ENCODE peak calls at places on chromosomes 16 and 17, in seven cellular contexts. M is small intestine; T is epithelial cell of prostate; Q is A549; J is astrocyte of the spinal cord; P is CD4-positive, CD25-positive, alpha-beta regulatory T cell; W is germinal center. H is an unnamed sample.

GRCh38 chr17:82014432-82014831 is 8.2 kb downstream of the CENPX start:
- DNase-seq in M (peak; percentile 18), T (no peak), Q (no peak), J (no peak), P (no peak), W (no peak), H (no peak)

GRCh38 chr17:37438141-37438540 is 31.5 kb downstream of the TADA2A start:
- DNase-seq in M (no peak), T (no peak), Q (peak; percentile 26), J (no peak), P (no peak), W (no peak), H (no peak)

GRCh38 chr17:81537343-81537855 is 9.2 kb downstream of the FSCN2 start:
- DNase-seq in M (peak; percentile 68), T (no peak), Q (peak; percentile 67), J (no peak), P (no peak), W (peak; percentile 64), H (no peak)

GRCh38 chr16:85863384-85863774 is 35.6 kb upstream of the IRF8 start:
- DNase-seq in M (no peak), T (no peak), Q (no peak), J (no peak), P (no peak), W (no peak), H (no peak)

GRCh38 chr16:67461600-67462278 is 19.2 kb downstream of the ATP6V0D1 start:
- DNase-seq in M (peak; percentile 100), T (no peak), Q (no peak), J (no peak), P (no peak), W (no peak), H (peak; percentile 76)

GRCh38 chr17:31492880-31493655 is 101.6 kb downstream of the RAB11FIP4 start:
- DNase-seq in M (no peak), T (no peak), Q (no peak), J (no peak), P (peak; percentile 35), W (peak; percentile 64), H (peak; percentile 66)

GRCh38 chr16:897701-898100 is 73.1 kb downstream of the LMF1 start:
- DNase-seq in M (no peak), T (no peak), Q (no peak), J (no peak), P (no peak), W (no peak), H (no peak)

GRCh38 chr17:64984776-64985521 is 65.7 kb upstream of the LRRC37A3 start:
- DNase-seq in M (no peak), T (peak; percentile 68), Q (peak; percentile 75), J (no peak), P (peak; percentile 58), W (no peak), H (no peak)

GRCh38 chr17:60534010-60534555 is 8.0 kb upstream of the APPBP2 start:
- DNase-seq in M (no peak), T (no peak), Q (no peak), J (no peak), P (no peak), W (no peak), H (no peak)

GRCh38 chr17:41421116-41421515 is 3.3 kb downstream of the KRT37 start:
- DNase-seq in M (no peak), T (peak; percentile 84), Q (no peak), J (no peak), P (no peak), W (no peak), H (no peak)

GRCh38 chr16:66228791-66229190 is 137.7 kb upstream of the CDH5 start:
- DNase-seq in M (no peak), T (no peak), Q (no peak), J (peak; percentile 23), P (no peak), W (no peak), H (no peak)

GRCh38 chr16:72139908-72140307 is 32.0 kb downstream of the PMFBP1 start:
- DNase-seq in M (no peak), T (no peak), Q (no peak), J (no peak), P (no peak), W (no peak), H (no peak)

GRCh38 chr16:88900653-88901052 is 34.2 kb upstream of the PABPN1L start:
- DNase-seq in M (no peak), T (no peak), Q (no peak), J (no peak), P (no peak), W (no peak), H (no peak)

GRCh38 chr17:74750327-74751069 is 2.1 kb downstream of the NHERF1 start:
- DNase-seq in M (peak; percentile 97), T (no peak), Q (no peak), J (no peak), P (no peak), W (no peak), H (no peak)

GRCh38 chr16:23874613-23875294 is 39.0 kb downstream of the PRKCB start:
- DNase-seq in M (no peak), T (no peak), Q (no peak), J (no peak), P (no peak), W (no peak), H (no peak)

GRCh38 chr16:82880361-82880760 is 253.6 kb downstream of the CDH13 start:
- DNase-seq in M (no peak), T (no peak), Q (no peak), J (no peak), P (no peak), W (no peak), H (no peak)

GRCh38 chr17:2828396-2829038 is 32.3 kb downstream of the RAP1GAP2 start:
- DNase-seq in M (peak; percentile 78), T (no peak), Q (peak; percentile 82), J (peak; percentile 31), P (peak; percentile 64), W (peak; percentile 87), H (peak; percentile 87)